ENCODE peak calls at places on chromosomes 4 and X, in five cellular contexts. Z is lung, T is uterus, W is endothelial cell, X is mesothelial cell of epicardium. D is an unnamed sample.

GRCh38 chr4:76214269-76214628 is 625 bp upstream of the SCARB2 start:
- DNase-seq in T (no peak), X (no peak), Z (peak), W (no peak), D (no peak)

GRCh38 chr4:169071781-169072180 is 61.7 kb upstream of the CBR4 start:
- DNase-seq in X (no peak), T (no peak), Z (no peak), W (no peak), D (no peak)

GRCh38 chr4:79598801-79599200 is 190.8 kb upstream of the GK2 start:
- DNase-seq in X (no peak), T (no peak), W (no peak), Z (no peak), D (no peak)

GRCh38 chrX:149274516-149275105 is 230.5 kb downstream of the IDS start:
- DNase-seq in W (no peak), X (no peak), T (no peak), Z (no peak), D (no peak)

GRCh38 chr4:183444953-183445543 is 612 bp downstream of the CDKN2AIP start:
- DNase-seq in T (no peak), Z (peak), X (no peak), W (peak), D (no peak)

GRCh38 chr4:86319390-86319789 is 40.5 kb downstream of the MAPK10 start:
- DNase-seq in Z (no peak), T (no peak), X (no peak), W (no peak), D (no peak)

GRCh38 chrX:129193357-129193756 is 329.9 kb downstream of the SMARCA1 start:
- DNase-seq in Z (no peak), X (no peak), T (no peak), W (no peak), D (no peak)

GRCh38 chrX:9542765-9543119 is 77.9 kb downstream of the TBL1X start:
- DNase-seq in W (no peak), Z (no peak), X (no peak), T (no peak), D (no peak)

GRCh38 chrX:38879631-38880220 is 78.5 kb downstream of the MID1IP1 start:
- DNase-seq in Z (no peak), W (no peak), X (no peak), T (no peak), D (no peak)

GRCh38 chr4:48334900-48335384 is 6.4 kb upstream of the SLAIN2 start:
- DNase-seq in W (no peak), X (no peak), Z (no peak), T (no peak), D (no peak)

GRCh38 chr4:48247142-48247877 is 22.3 kb downstream of the TEC start:
- DNase-seq in W (no peak), Z (no peak), T (no peak), X (no peak), D (no peak)

GRCh38 chrX:119228506-119229290 is 7.4 kb upstream of the PGRMC1 start:
- DNase-seq in T (no peak), X (no peak), Z (no peak), W (no peak), D (no peak)

GRCh38 chr4:114005569-114006442 is 26.4 kb upstream of the ARSJ start:
- DNase-seq in Z (no peak), W (no peak), T (no peak), X (no peak), D (no peak)

GRCh38 chrX:69119122-69119521 is 46.1 kb downstream of the PJA1 start:
- DNase-seq in Z (no peak), T (no peak), W (no peak), X (no peak), D (no peak)

GRCh38 chr4:128861856-128862518 is 52.5 kb downstream of the JADE1 start:
- DNase-seq in W (no peak), T (no peak), Z (no peak), X (no peak), D (no peak)

GRCh38 chr4:149997881-149998421 is 80.3 kb upstream of the DCLK2 start:
- DNase-seq in W (no peak), T (no peak), X (no peak), Z (no peak), D (no peak)

GRCh38 chrX:40097492-40098263 is at the start of gene BCOR:
- DNase-seq in Z (no peak), T (peak), W (peak), X (peak), D (no peak)

GRCh38 chr4:86961605-86962295 is 26.9 kb downstream of the AFF1 start:
- DNase-seq in W (no peak), Z (no peak), X (no peak), T (peak), D (no peak)

GRCh38 chr4:2574058-2574457 is 37.6 kb downstream of the FAM193A start:
- DNase-seq in X (no peak), T (no peak), Z (no peak), W (no peak), D (no peak)

GRCh38 chr4:112857461-112857860 is 192.0 kb upstream of the ANK2 start:
- DNase-seq in W (no peak), Z (no peak), X (no peak), T (peak), D (no peak)

GRCh38 chr4:159540038-159540437 is 437.2 kb downstream of the RAPGEF2 start:
- DNase-seq in W (no peak), T (no peak), Z (no peak), X (no peak), D (no peak)

GRCh38 chrX:83508006-83508405 is at the start of gene POU3F4:
- DNase-seq in Z (no peak), T (no peak), X (peak), W (peak), D (no peak)

GRCh38 chr4:173505924-173506779 is 23.9 kb downstream of the HAND2 start:
- DNase-seq in X (peak), T (peak), W (peak), Z (no peak), D (no peak)

GRCh38 chr4:108199881-108200280 is 31.1 kb upstream of the LEF1 start:
- DNase-seq in X (no peak), W (no peak), Z (no peak), T (no peak), D (no peak)

GRCh38 chr4:108205859-108206258 is 37.1 kb upstream of the LEF1 start:
- DNase-seq in X (no peak), T (no peak), W (no peak), Z (no peak), D (no peak)

GRCh38 chr4:108201774-108202173 is 33.0 kb upstream of the LEF1 start:
- DNase-seq in W (no peak), T (no peak), X (no peak), Z (no peak), D (no peak)

GRCh38 chr4:108204518-108204917 is 35.8 kb upstream of the LEF1 start:
- DNase-seq in Z (no peak), T (no peak), X (no peak), W (no peak), D (no peak)

DNA sequence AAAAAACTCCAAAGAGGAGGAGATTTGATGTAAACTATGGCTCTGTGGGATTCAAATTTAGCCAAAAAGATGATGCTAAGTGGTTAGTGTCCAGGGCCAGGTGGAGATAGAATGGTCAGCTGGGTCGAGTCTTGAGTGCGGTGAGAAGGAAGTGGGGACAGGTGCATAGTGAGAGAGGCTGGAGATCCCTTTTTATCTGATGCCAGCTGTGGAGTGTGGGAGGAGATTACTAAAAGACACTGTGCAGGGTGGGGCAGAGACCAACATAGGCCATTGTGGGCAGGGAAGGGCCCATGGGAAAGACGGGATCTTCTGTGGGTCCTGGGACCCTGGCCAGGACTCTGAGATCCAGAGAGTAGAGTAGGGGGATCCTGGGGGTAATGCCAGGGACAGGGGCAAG is 34.6 kb upstream of the LEF1 start:
- DNase-seq in T (no peak), Z (no peak), W (no peak), X (no peak), D (no peak)
- TF ChIP-seq CTCF in T (no peak), Z (no peak), W (no peak), X (no peak), D (no peak)

GRCh38 chrX:152658302-152658701 is 20.6 kb downstream of the GABRQ start:
- DNase-seq in T (no peak), X (no peak), Z (no peak), W (peak), D (no peak)
- TF ChIP-seq CTCF in T (no peak), X (no peak), Z (no peak), W (no peak), D (no peak)

GRCh38 chr4:55543858-55544257 is 2.9 kb downstream of the CLOCK start:
- DNase-seq in T (no peak), Z (no peak), W (no peak), X (no peak), D (no peak)
- TF ChIP-seq CTCF in T (no peak), Z (no peak), W (peak), X (no peak), D (no peak)

DNA sequence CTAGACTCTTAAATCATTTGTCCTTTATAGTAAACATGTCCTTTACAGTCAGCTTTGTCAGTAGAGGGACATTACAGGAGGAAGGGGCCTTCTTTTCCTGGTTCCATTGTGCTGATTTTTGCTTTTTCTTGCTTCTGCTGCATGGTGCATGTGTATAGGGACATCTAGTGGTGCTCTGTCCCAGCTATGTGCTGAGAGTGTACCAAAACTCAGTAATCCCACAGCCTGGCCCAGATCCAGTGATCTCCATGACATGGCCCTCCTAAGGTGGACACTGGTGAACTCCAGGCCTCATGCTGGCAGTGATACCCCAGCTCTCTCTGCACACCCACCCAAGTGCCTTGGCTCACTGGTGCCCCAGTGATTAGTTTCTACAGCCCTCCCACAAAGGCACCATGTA is 45.2 kb downstream of the MAGEB17 start:
- DNase-seq in Z (no peak), X (no peak), T (no peak), W (peak), D (no peak)
- TF ChIP-seq CTCF in Z (no peak), X (no peak), T (no peak), W (no peak), D (no peak)

DNA sequence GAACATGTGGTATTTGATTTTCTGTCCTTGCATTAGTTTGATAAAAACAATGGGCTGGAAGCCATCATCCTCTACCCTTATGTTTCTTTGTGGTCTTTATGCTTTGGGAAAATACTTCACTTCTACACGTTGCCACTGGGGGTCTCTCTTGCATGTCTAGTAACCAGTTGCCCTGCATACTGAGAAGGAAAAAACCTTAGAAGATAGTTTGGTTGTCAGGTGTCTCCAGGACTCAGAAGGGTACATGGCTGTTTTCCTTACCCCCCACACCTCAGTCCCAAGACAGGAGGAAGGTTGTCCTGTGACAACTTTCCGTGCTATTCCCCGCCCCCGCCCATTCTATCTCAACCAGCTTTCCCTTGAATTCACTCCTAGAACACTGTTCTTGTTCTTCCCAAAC is 62.1 kb upstream of the LANCL3 start:
- DNase-seq in T (no peak), Z (no peak), W (peak), X (no peak), D (no peak)
- TF ChIP-seq CTCF in T (peak), Z (no peak), W (no peak), X (no peak), D (no peak)

DNA sequence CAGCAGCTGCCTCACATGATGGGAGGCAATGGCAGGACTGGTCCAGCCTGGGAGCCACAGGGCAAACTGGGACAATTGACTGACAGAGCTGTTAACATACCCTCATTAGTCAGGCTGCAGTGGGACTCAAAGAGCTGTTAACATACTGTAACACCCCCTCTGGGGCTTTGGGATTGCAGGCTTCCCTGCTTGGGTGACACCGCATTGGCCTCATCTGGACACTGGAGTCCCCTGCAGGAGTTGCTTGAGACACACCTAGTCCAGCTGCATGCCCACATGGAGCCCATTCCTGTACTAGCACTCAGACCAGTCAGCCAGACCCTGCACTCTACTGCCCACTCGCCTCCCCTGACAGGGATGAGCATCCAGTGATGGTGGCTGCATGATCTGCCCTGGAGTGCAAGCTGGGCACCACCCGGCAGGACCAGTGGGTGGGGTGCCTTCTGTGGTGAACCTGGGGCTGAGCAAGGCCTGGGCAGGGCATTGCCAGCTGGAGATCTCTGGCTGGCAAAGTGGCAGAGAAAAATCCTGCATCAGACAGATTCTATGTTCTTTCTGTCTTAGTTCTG is 138.8 kb downstream of the DTHD1 start:
- DNase-seq in T (no peak), W (no peak), Z (no peak), X (no peak), D (no peak)
- TF ChIP-seq CTCF in T (no peak), W (no peak), Z (no peak), X (no peak), D (no peak)

GRCh38 chrX:51894697-51895336 is 1.4 kb downstream of the MAGED1 start:
- DNase-seq in W (peak), T (peak), Z (no peak), X (peak), D (no peak)
- TF ChIP-seq CTCF in W (no peak), T (no peak), Z (no peak), X (no peak), D (no peak)

DNA sequence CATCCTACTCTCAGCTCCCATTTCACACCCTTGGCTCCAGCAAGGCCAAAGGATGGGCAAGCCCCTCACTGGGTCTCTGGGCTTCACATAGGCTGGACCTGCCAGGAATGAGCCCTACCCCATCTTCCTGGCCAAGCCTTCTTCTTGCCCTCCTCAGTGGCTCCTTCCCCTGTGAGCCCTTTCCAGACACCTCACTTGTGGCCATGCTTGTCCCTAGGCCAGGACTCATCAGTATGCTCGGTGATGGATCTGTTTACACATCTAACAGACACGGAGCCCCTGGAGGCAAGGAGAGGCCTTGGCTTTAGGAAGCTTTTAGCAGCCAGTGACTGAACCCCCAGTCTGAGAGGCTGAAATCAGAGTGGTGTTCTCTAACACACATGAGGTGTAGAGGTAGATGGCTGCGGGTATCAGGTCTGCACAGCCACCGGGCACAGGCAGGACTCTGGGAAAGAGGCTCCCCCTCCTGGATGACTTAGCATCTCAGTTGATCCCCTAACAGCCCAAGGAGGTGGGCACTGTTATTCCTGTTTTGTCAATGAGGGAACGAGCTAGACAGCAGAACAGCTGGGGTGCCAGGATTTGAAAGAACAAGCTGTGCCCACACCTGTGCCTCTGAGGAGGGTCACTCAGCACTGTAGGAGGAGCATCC is 44.8 kb downstream of the PPP2R2C start:
- DNase-seq in T (no peak), X (no peak), W (no peak), Z (no peak), D (no peak)
- TF ChIP-seq CTCF in T (no peak), X (no peak), W (no peak), Z (no peak), D (no peak)

GRCh38 chr4:82852751-82853053 is 38.3 kb downstream of the SEC31A start:
- DNase-seq in W (no peak), X (no peak), T (no peak), Z (no peak), D (no peak)
- TF ChIP-seq CTCF in W (no peak), X (no peak), T (no peak), Z (no peak), D (no peak)

GRCh38 chrX:101803451-101803850 is 128.4 kb downstream of the ZMAT1 start:
- DNase-seq in T (no peak), X (no peak), W (no peak), Z (no peak), D (no peak)
- TF ChIP-seq CTCF in T (no peak), X (peak), W (peak), Z (no peak), D (no peak)